ENCODE peak calls at places on chromosomes 6 and 20, in six cellular contexts. D is mesendoderm; E is brain microvascular endothelial cell; O is CD4-positive, CD25-positive, alpha-beta regulatory T cell; M is cardiac muscle cell; N is tibial nerve. R is an unnamed sample.

GRCh38 chr6:72709436-72709835 is 87.6 kb downstream of the KCNQ5 start:
- DNase-seq in D (no peak), N (no peak), O (no peak), E (no peak), M (no peak), R (no peak)

GRCh38 chr20:57335392-57335791 is 5.8 kb downstream of the SPO11 start:
- DNase-seq in M (no peak), E (no peak), O (no peak), N (no peak), D (no peak), R (no peak)

GRCh38 chr6:30781362-30781696 is 37.0 kb upstream of the IER3 start:
- DNase-seq in O (no peak), M (no peak), D (no peak), E (no peak), N (no peak), R (no peak)

GRCh38 chr6:29589423-29590048 is 4.6 kb downstream of the OR2H2 start:
- DNase-seq in D (peak), N (no peak), E (peak), M (peak), O (peak), R (no peak)

GRCh38 chr6:42961020-42961470 is 491 bp downstream of the GNMT start:
- DNase-seq in D (no peak), M (no peak), E (no peak), N (no peak), O (no peak), R (no peak)

GRCh38 chr6:134295953-134296553 is 21.9 kb downstream of the SGK1 start:
- DNase-seq in E (peak), D (peak), N (no peak), O (no peak), M (peak), R (peak)

GRCh38 chr6:163490826-163491577 is 76.5 kb downstream of the QKI start:
- DNase-seq in N (peak), D (no peak), O (peak), E (peak), M (peak), R (peak)

GRCh38 chr6:145175470-145175869 is 559.9 kb downstream of the EPM2A start:
- DNase-seq in E (no peak), N (no peak), M (no peak), D (no peak), O (no peak), R (no peak)

GRCh38 chr6:35475573-35475972 is 7.4 kb downstream of the RPL10A start:
- DNase-seq in O (no peak), M (no peak), D (no peak), E (no peak), N (no peak), R (no peak)

GRCh38 chr6:12484519-12484918 is 194.4 kb downstream of the EDN1 start:
- DNase-seq in D (no peak), E (no peak), O (no peak), N (no peak), M (no peak), R (no peak)

GRCh38 chr6:123380257-123380656 is 256.5 kb downstream of the TRDN start:
- DNase-seq in O (no peak), D (peak), N (no peak), M (peak), E (peak), R (no peak)

GRCh38 chr20:1061484-1062221 is 56.7 kb upstream of the PSMF1 start:
- DNase-seq in D (peak), O (no peak), M (no peak), E (no peak), N (no peak), R (no peak)

GRCh38 chr20:37502654-37503053 is 18.4 kb upstream of the NNAT start:
- DNase-seq in D (no peak), O (no peak), N (no peak), M (no peak), E (no peak), R (peak)

GRCh38 chr20:6908673-6909072 is 141.2 kb downstream of the BMP2 start:
- DNase-seq in E (no peak), D (peak), N (no peak), O (no peak), M (no peak), R (no peak)

GRCh38 chr20:32007787-32008616 is 2.2 kb upstream of the CCM2L start:
- DNase-seq in E (no peak), O (no peak), D (peak), N (no peak), M (peak), R (no peak)

GRCh38 chr20:37151529-37151928 is 27.6 kb upstream of the RPN2 start:
- DNase-seq in D (no peak), M (no peak), N (no peak), E (no peak), O (no peak), R (no peak)

GRCh38 chr6:55694148-55694547 is 115.2 kb upstream of the HMGCLL1 start:
- DNase-seq in E (peak), O (no peak), N (no peak), D (peak), M (peak), R (no peak)

DNA sequence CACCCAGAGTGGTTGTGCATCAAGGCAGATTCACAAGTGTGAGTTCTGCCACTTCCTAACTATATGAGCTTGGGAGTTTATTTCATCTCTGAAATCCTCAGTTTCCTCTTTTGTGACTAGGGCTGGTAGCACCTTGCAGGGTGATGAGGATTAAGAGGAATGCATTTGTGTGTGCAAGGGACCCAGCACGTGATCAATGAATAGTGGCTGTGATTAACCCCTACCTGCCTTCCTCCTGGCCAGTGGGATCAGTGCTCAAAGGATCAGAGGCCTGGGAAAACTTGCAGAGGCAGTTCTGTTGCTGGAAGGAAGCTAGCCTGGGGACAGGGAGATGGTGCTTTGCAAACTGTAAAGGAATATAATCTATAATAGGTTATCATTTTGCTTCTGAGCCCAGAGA is 7.3 kb downstream of the SDC4 start:
- DNase-seq in M (no peak), O (no peak), E (no peak), D (peak), N (no peak), R (no peak)
- H3K4me3 ChIP-seq in M (no peak), O (no peak), E (no peak), D (no peak), N (no peak), R (no peak)

GRCh38 chr6:18503187-18503586 is 116.0 kb downstream of the RNF144B start:
- DNase-seq in M (no peak), D (no peak), O (no peak), N (no peak), E (no peak), R (no peak)
- H3K27ac ChIP-seq in M (no peak), D (no peak), O (no peak), N (peak), E (no peak), R (no peak)

GRCh38 chr20:3794701-3795420 is 1.2 kb upstream of the CDC25B start:
- DNase-seq in N (no peak), E (no peak), D (no peak), M (no peak), O (no peak), R (no peak)
- H3K4me3 ChIP-seq in N (peak), E (peak), D (no peak), M (no peak), O (peak), R (peak)

DNA sequence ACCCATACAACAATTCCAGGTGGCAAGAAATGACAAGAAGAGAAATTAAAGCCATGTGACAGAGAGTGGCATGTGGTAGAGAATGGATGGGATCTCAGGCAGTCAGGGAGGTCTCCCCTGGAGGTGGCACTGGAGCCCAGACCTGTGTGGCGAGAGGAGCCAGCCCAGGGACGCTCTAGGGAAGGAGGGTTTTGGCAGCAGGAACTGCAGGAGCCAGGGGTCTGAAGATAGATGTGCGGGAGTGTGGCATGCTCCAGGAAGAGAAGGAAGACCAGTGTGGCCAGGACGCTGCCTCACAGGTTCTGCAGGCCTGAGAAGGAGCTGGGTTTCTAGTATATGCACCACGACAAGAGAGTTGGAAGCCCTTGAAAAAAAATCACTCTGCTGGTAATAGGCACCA is 45.1 kb downstream of the SPATA2 start:
- DNase-seq in E (no peak), N (no peak), D (no peak), M (no peak), O (no peak), R (no peak)
- H3K27ac ChIP-seq in E (no peak), N (no peak), D (no peak), M (no peak), O (no peak), R (no peak)

GRCh38 chr6:108622601-108623335 is 62.1 kb downstream of the FOXO3 start:
- DNase-seq in O (no peak), D (no peak), N (no peak), E (peak), M (peak), R (peak)

GRCh38 chr6:108619431-108620197 is 58.9 kb downstream of the FOXO3 start:
- DNase-seq in D (no peak), N (no peak), M (no peak), E (no peak), O (no peak), R (no peak)

GRCh38 chr6:108623995-108624394 is 63.3 kb downstream of the FOXO3 start:
- DNase-seq in E (no peak), M (no peak), N (no peak), O (no peak), D (no peak), R (no peak)

GRCh38 chr6:108618623-108619152 is 58.0 kb downstream of the FOXO3 start:
- DNase-seq in E (no peak), D (no peak), O (no peak), N (no peak), M (no peak), R (no peak)

DNA sequence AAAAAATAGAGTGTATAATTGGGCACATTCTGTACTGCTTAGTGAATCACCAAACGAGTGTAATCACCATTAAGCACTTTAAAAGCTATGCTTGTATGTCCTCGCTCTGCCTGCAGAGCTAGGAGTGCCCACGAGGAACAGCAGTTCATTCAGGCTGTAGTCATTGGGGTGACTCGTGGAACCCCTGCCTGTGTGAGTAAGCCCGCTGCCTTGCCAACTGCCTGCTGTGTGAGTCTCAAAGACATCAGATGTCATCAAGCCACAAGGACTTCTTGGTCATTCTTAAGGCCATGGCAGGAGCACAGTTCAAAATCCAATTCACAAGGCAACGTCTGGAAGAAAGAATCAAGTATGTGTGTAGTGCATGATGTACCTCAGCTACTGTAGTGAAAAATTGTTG is 60.4 kb downstream of the FOXO3 start:
- DNase-seq in E (peak), O (no peak), N (no peak), M (peak), D (peak), R (peak)
- H3K4me3 ChIP-seq in E (no peak), O (no peak), N (no peak), M (no peak), D (no peak), R (no peak)

GRCh38 chr20:44129996-44130718 is 56.8 kb downstream of the JPH2 start:
- DNase-seq in E (no peak), N (no peak), O (no peak), M (no peak), D (no peak), R (peak)
- H3K27ac ChIP-seq in E (no peak), N (no peak), O (no peak), M (peak), D (no peak), R (peak)

R was measured in sigmoid colon.